ENCODE peak calls at places on chromosome 20, in ten cellular contexts. Z is upper lobe of right lung; N is stimulated activated naive CD4-positive, alpha-beta T cell; U is lower lobe of right lung; Y is uterus; F is AG20443; O is fibroblast of villous mesenchyme; P is fibroblast of the conjunctiva; V is RWPE1; Q is germinal center. I is an unnamed sample.

GRCh38 chr20:49938173-49939163 is 2.3 kb downstream of the RNF114 start:
- DNase-seq in P (peak), V (no peak), Z (no peak), O (peak), Q (no peak), N (no peak), F (peak), U (no peak), Y (peak), I (no peak)

GRCh38 chr20:20230741-20231140 is 137.2 kb upstream of the INSM1 start:
- DNase-seq in O (no peak), P (no peak), Q (no peak), U (no peak), Y (no peak), F (no peak), V (no peak), N (no peak), Z (no peak), I (no peak)

GRCh38 chr20:11797161-11797560 is 120.5 kb upstream of the BTBD3 start:
- DNase-seq in U (no peak), F (no peak), O (no peak), P (no peak), Y (no peak), N (no peak), Q (no peak), Z (no peak), V (no peak), I (no peak)

GRCh38 chr20:7022597-7022996 is 255.1 kb downstream of the BMP2 start:
- DNase-seq in F (no peak), Y (no peak), Z (no peak), V (no peak), Q (no peak), P (no peak), O (no peak), U (no peak), N (no peak), I (no peak)

GRCh38 chr20:14919473-14920157 is 582.2 kb upstream of the FLRT3 start:
- DNase-seq in V (peak), P (peak), Y (no peak), N (no peak), Z (peak), O (no peak), F (no peak), U (peak), Q (no peak), I (no peak)

GRCh38 chr20:57397004-57397692 is 6.0 kb downstream of the RBM38 start:
- DNase-seq in V (no peak), F (no peak), P (no peak), Y (no peak), O (no peak), U (peak), Q (no peak), N (no peak), Z (peak), I (no peak)

GRCh38 chr20:50242178-50242514 is 51.5 kb downstream of the CEBPB start:
- DNase-seq in N (no peak), Z (no peak), Y (no peak), Q (no peak), F (no peak), U (no peak), V (no peak), P (no peak), O (no peak), I (no peak)

GRCh38 chr20:58891686-58892125 is 39.2 kb downstream of the GNAS start:
- DNase-seq in U (peak), F (peak), V (no peak), Y (peak), Z (peak), N (peak), Q (peak), P (no peak), O (peak), I (peak)

GRCh38 chr20:61849376-61849775 is 216.3 kb downstream of the TAF4 start:
- DNase-seq in F (no peak), P (no peak), Y (no peak), N (no peak), Z (no peak), U (no peak), Q (no peak), O (no peak), V (no peak), I (no peak)

I was measured in vagina.